ENCODE peak calls at places on chromosomes 11 and 22, in five cellular contexts. S is A549; U is ELF-1; B is NCI-H1105; V is effector memory CD4-positive, alpha-beta T cell. Q is an unnamed sample.
A peak's percentile ranks its signal among the peaks of the same experiment; 100 is the strongest.

GRCh38 chr11:130635937-130636336 is 187.5 kb downstream of the ADAMTS15 start:
- DNase-seq in V (no peak), U (no peak), S (no peak), B (no peak), Q (no peak)

GRCh38 chr11:9344046-9344680 is 29.8 kb upstream of the TMEM41B start:
- DNase-seq in S (no peak), V (no peak), B (no peak), U (no peak), Q (peak; percentile 9)

GRCh38 chr22:36612458-36612857 is 83.5 kb upstream of the EIF3D start:
- DNase-seq in S (no peak), B (no peak), U (no peak), V (no peak), Q (peak; percentile 11)

GRCh38 chr11:42239102-42239501 is 779.6 kb upstream of the LRRC4C start:
- DNase-seq in S (no peak), V (no peak), U (no peak), B (no peak), Q (peak; percentile 66)

GRCh38 chr11:65559951-65560537 is 1.9 kb upstream of the LTBP3 start:
- DNase-seq in V (no peak), S (peak; percentile 89), U (no peak), B (no peak), Q (peak; percentile 36)

GRCh38 chr11:88104408-88104807 is 70.8 kb downstream of the RAB38 start:
- DNase-seq in V (no peak), S (peak; percentile 48), U (no peak), B (no peak), Q (no peak)

GRCh38 chr22:20243545-20244249 is 24.4 kb downstream of the RTN4R start:
- DNase-seq in V (peak; percentile 30), S (peak; percentile 13), U (peak; percentile 42), B (peak; percentile 70), Q (peak; percentile 66)

GRCh38 chr11:23310276-23310675 is 450.0 kb upstream of the CCDC179 start:
- DNase-seq in B (no peak), U (no peak), V (no peak), S (no peak), Q (peak; percentile 34)

GRCh38 chr22:37075046-37075445 is 23.5 kb downstream of the KCTD17 start:
- DNase-seq in S (no peak), B (no peak), V (no peak), U (no peak), Q (no peak)